ENCODE peak calls at places on chromosomes 1 and 21, in eight cellular contexts. U, I, Z, S, P, E, F and J are unnamed samples.
A peak's percentile ranks its signal among the peaks of the same experiment; 100 is the strongest.

GRCh38 chr1:243558556-243558955 is 291.5 kb downstream of the AKT3 start:
- DNase-seq in S (no peak), Z (no peak), F (no peak), P (no peak), I (no peak), U (no peak), E (no peak), J (peak; percentile 59)

GRCh38 chr1:230169454-230170152 is 102.6 kb downstream of the GALNT2 start:
- DNase-seq in S (peak; percentile 32), E (no peak), F (no peak), U (no peak), Z (no peak), P (peak; percentile 41), I (peak; percentile 48), J (no peak)

GRCh38 chr21:31363720-31364119 is 19.7 kb upstream of the TIAM1 start:
- DNase-seq in F (no peak), E (no peak), Z (no peak), S (no peak), U (no peak), I (no peak), P (peak; percentile 50), J (no peak)

GRCh38 chr21:36834192-36834591 is 132.3 kb downstream of the HLCS start:
- DNase-seq in P (no peak), E (no peak), I (no peak), Z (no peak), F (no peak), S (no peak), U (no peak), J (no peak)

GRCh38 chr1:200905411-200906052 is 10.8 kb downstream of the INAVA start:
- DNase-seq in Z (no peak), S (peak; percentile 68), E (peak; percentile 73), I (no peak), F (no peak), P (peak; percentile 35), U (no peak), J (no peak)

GRCh38 chr1:171142081-171142450 is 43.0 kb upstream of the FMO2 start:
- DNase-seq in F (no peak), S (peak; percentile 74), U (no peak), I (peak; percentile 77), P (peak; percentile 79), E (no peak), Z (no peak), J (no peak)

GRCh38 chr1:75469586-75470173 is 141.2 kb downstream of the SLC44A5 start:
- DNase-seq in U (no peak), Z (no peak), S (no peak), P (no peak), F (no peak), E (no peak), I (no peak), J (no peak)

GRCh38 chr1:19073311-19074186 is 117.1 kb upstream of the IFFO2 start:
- DNase-seq in P (no peak), F (no peak), Z (no peak), I (peak; percentile 89), S (no peak), E (no peak), U (no peak), J (no peak)

GRCh38 chr1:2611621-2612437 is 21.0 kb downstream of the MMEL1 start:
- DNase-seq in F (no peak), E (no peak), P (no peak), I (no peak), U (no peak), S (no peak), Z (no peak), J (no peak)

GRCh38 chr1:220843481-220844011 is 35.7 kb upstream of the HLX start:
- DNase-seq in Z (no peak), U (no peak), S (no peak), F (no peak), P (no peak), E (no peak), I (peak; percentile 43), J (no peak)

GRCh38 chr21:44785620-44786344 is 15.8 kb downstream of the UBE2G2 start:
- DNase-seq in F (no peak), P (peak; percentile 79), Z (peak; percentile 80), S (peak; percentile 78), U (no peak), I (no peak), E (no peak), J (peak; percentile 88)

GRCh38 chr1:169003864-169004516 is 102.5 kb upstream of the ATP1B1 start:
- DNase-seq in F (no peak), E (peak; percentile 64), I (peak; percentile 50), U (no peak), Z (no peak), S (no peak), P (no peak), J (no peak)

GRCh38 chr1:118028267-118028666 is 98.7 kb downstream of the WDR3 start:
- DNase-seq in U (no peak), I (no peak), P (no peak), Z (no peak), F (no peak), S (no peak), E (no peak), J (no peak)

GRCh38 chr1:46684670-46685069 is 13.0 kb downstream of the TEX38 start:
- DNase-seq in S (no peak), U (no peak), E (no peak), Z (no peak), I (no peak), P (no peak), F (no peak), J (no peak)

GRCh38 chr1:119713039-119713537 is 1.4 kb downstream of the PHGDH start:
- DNase-seq in Z (peak; percentile 62), E (peak; percentile 35), F (no peak), I (peak; percentile 63), U (no peak), P (peak; percentile 31), S (peak; percentile 17), J (no peak)

GRCh38 chr1:58886611-58887010 is 102.8 kb upstream of the JUN start:
- DNase-seq in Z (no peak), E (peak; percentile 6), U (no peak), F (no peak), I (no peak), S (no peak), P (no peak), J (no peak)

GRCh38 chr1:26287033-26287711 is 7.3 kb downstream of the SH3BGRL3 start:
- DNase-seq in E (no peak), P (no peak), U (peak; percentile 72), Z (no peak), I (no peak), F (no peak), S (no peak), J (peak; percentile 74)

GRCh38 chr21:41112740-41113692 is 54.9 kb upstream of the BACE2 start:
- DNase-seq in U (no peak), E (peak; percentile 36), Z (no peak), F (no peak), S (peak; percentile 57), P (peak; percentile 67), I (no peak), J (peak; percentile 18)

GRCh38 chr21:33682992-33683627 is 40.8 kb downstream of the ITSN1 start:
- DNase-seq in P (peak; percentile 98), U (no peak), Z (no peak), F (no peak), S (peak; percentile 99), I (no peak), E (peak; percentile 96), J (no peak)

GRCh38 chr1:9755441-9755995 is 68.2 kb downstream of the CLSTN1 start:
- DNase-seq in E (no peak), S (no peak), I (no peak), Z (no peak), F (no peak), U (no peak), P (no peak), J (no peak)

GRCh38 chr1:109116286-109116685 is 2.4 kb downstream of the ELAPOR1 start:
- DNase-seq in U (no peak), E (peak; percentile 37), I (no peak), F (no peak), P (no peak), Z (peak; percentile 83), S (no peak), J (no peak)

GRCh38 chr1:35202048-35202719 is 9.2 kb upstream of the SFPQ start:
- DNase-seq in F (peak; percentile 37), Z (peak; percentile 94), P (peak; percentile 92), E (peak; percentile 60), S (peak; percentile 85), I (peak; percentile 64), U (peak; percentile 67), J (peak; percentile 52)

GRCh38 chr1:38926091-38926490 is 15.5 kb downstream of the RHBDL2 start:
- DNase-seq in I (no peak), Z (no peak), E (no peak), P (no peak), F (no peak), U (no peak), S (no peak), J (no peak)

GRCh38 chr1:30087465-30087864 is 635.9 kb downstream of the MATN1 start:
- DNase-seq in I (no peak), U (no peak), E (no peak), F (no peak), Z (peak; percentile 26), P (peak; percentile 4), S (no peak), J (peak; percentile 37)